ENCODE peak calls at places on chromosomes 1 and 21, in seven cellular contexts. R is HEK293T; Q is stimulated activated CD8-positive, alpha-beta memory T cell treated with anti-CD3 and anti-CD28 coated beads, Interleukin-2, amount 100 ng/mL, for 48 hours; I is ecto neural progenitor cell; F is fibroblast of the aortic adventitia; K is NCI-H1092 treated with DMSO at 0.1 percent for 48 hours; B is hypothalamus. V is an unnamed sample.

GRCh38 chr1:210558302-210558701 is 229.6 kb downstream of the HHAT start:
- DNase-seq in R (peak), Q (no peak), I (no peak), F (no peak), K (peak), B (no peak), V (no peak)

GRCh38 chr1:184982002-184982954 is 8.0 kb upstream of the NIBAN1 start:
- DNase-seq in R (peak), Q (peak), I (peak), F (peak), K (peak), B (no peak), V (peak)

GRCh38 chr1:22282281-22282970 is 139.5 kb upstream of the WNT4 start:
- DNase-seq in R (no peak), Q (no peak), I (peak), F (peak), K (no peak), B (no peak), V (no peak)

GRCh38 chr1:228094432-228095016 is 8.6 kb downstream of the C1orf35 start:
- DNase-seq in R (no peak), Q (no peak), I (no peak), F (no peak), K (no peak), B (no peak), V (no peak)

GRCh38 chr1:231348442-231348841 is 10.3 kb downstream of the SPRTN start:
- DNase-seq in R (no peak), Q (no peak), I (no peak), F (no peak), K (no peak), B (no peak), V (no peak)

GRCh38 chr1:243939167-243939848 is 89.3 kb upstream of the AKT3 start:
- DNase-seq in R (no peak), Q (no peak), I (no peak), F (peak), K (no peak), B (no peak), V (no peak)

GRCh38 chr1:213484333-213484732 is 433.3 kb downstream of the RPS6KC1 start:
- DNase-seq in R (no peak), Q (no peak), I (no peak), F (no peak), K (no peak), B (no peak), V (no peak)

GRCh38 chr1:4963251-4963650 is 308.8 kb downstream of the AJAP1 start:
- DNase-seq in R (no peak), Q (no peak), I (no peak), F (no peak), K (no peak), B (no peak), V (peak)

GRCh38 chr1:209610378-209610905 is 26.9 kb downstream of the CAMK1G start:
- DNase-seq in R (no peak), Q (no peak), I (no peak), F (no peak), K (no peak), B (no peak), V (no peak)

GRCh38 chr21:36626791-36627190 is 72.1 kb upstream of the SIM2 start:
- DNase-seq in R (no peak), Q (no peak), I (no peak), F (no peak), K (no peak), B (no peak), V (no peak)

GRCh38 chr1:160267284-160267991 is 5.1 kb upstream of the DCAF8 start:
- DNase-seq in R (no peak), Q (no peak), I (no peak), F (no peak), K (no peak), B (no peak), V (no peak)

GRCh38 chr1:179083031-179083345 is 1.1 kb downstream of the TOR3A start:
- DNase-seq in R (no peak), Q (peak), I (no peak), F (peak), K (no peak), B (no peak), V (no peak)

GRCh38 chr1:3708696-3709246 is 43.5 kb upstream of the CCDC27 start:
- DNase-seq in R (no peak), Q (no peak), I (no peak), F (no peak), K (no peak), B (no peak), V (no peak)

V was measured in hippocampal formation.